ENCODE peak calls at places on chromosome 16, in ten cellular contexts. D is astrocyte of the cerebellum; C is IMR-90; X is fibroblast of lung; M is CD8-positive, alpha-beta T cell; O is lower lobe of right lung; W is lung; L is neural progenitor cell; F is uterus; J is dorsolateral prefrontal cortex. N is an unnamed sample.

GRCh38 chr16:6955303-6955702 is 377.3 kb upstream of the RBFOX1 start:
- DNase-seq in F (no peak), W (no peak), M (no peak), C (no peak), D (no peak), J (no peak), O (no peak), X (no peak), L (no peak), N (no peak)

GRCh38 chr16:81595676-81596292 is 151.2 kb downstream of the CMIP start:
- DNase-seq in M (no peak), W (no peak), L (no peak), J (no peak), D (no peak), X (no peak), F (no peak), C (no peak), O (no peak), N (no peak)

GRCh38 chr16:21159281-21159951 is 942 bp downstream of the LDAF1 start:
- DNase-seq in W (peak; percentile 72), M (peak; percentile 16), C (no peak), F (peak; percentile 38), D (no peak), O (peak; percentile 81), L (peak; percentile 71), X (peak; percentile 10), J (no peak), N (no peak)

GRCh38 chr16:84650062-84650991 is 2.0 kb downstream of the KLHL36 start:
- DNase-seq in L (peak; percentile 27), F (no peak), J (no peak), C (peak; percentile 86), M (no peak), D (no peak), O (no peak), W (no peak), X (peak; percentile 23), N (no peak)

GRCh38 chr16:11053916-11054460 is 109.6 kb downstream of the CLEC16A start:
- DNase-seq in D (no peak), O (no peak), L (no peak), M (no peak), W (no peak), J (no peak), X (no peak), C (no peak), F (no peak), N (no peak)

GRCh38 chr16:12804395-12804794 is 708 bp upstream of the CPPED1 start:
- DNase-seq in O (no peak), D (no peak), F (no peak), W (no peak), J (no peak), M (no peak), L (no peak), C (no peak), X (no peak), N (no peak)

GRCh38 chr16:7601100-7601499 is 268.5 kb downstream of the RBFOX1 start:
- DNase-seq in W (no peak), M (no peak), D (no peak), O (no peak), X (no peak), C (no peak), J (no peak), L (no peak), F (no peak), N (no peak)

GRCh38 chr16:81939164-81940067 is 71.9 kb downstream of the SDR42E1 start:
- DNase-seq in F (no peak), D (no peak), J (no peak), C (no peak), O (no peak), W (no peak), L (peak; percentile 57), X (no peak), M (no peak), N (no peak)

GRCh38 chr16:68519225-68519745 is 19.8 kb upstream of the ZFP90 start:
- DNase-seq in L (no peak), W (no peak), C (no peak), F (no peak), X (no peak), M (no peak), D (no peak), O (no peak), J (no peak), N (no peak)

GRCh38 chr16:86668136-86668535 is 89.8 kb downstream of the FOXL1 start:
- DNase-seq in L (no peak), F (no peak), C (peak; percentile 77), O (no peak), X (peak; percentile 77), J (no peak), W (no peak), D (no peak), M (no peak), N (no peak)

GRCh38 chr16:11796227-11797165 is 562 bp downstream of the ZC3H7A start:
- DNase-seq in W (peak; percentile 67), L (peak; percentile 80), C (peak; percentile 44), D (no peak), O (peak; percentile 79), F (peak; percentile 58), X (peak; percentile 60), M (peak; percentile 34), J (peak; percentile 70), N (no peak)

GRCh38 chr16:2842340-2843000 is 12.4 kb downstream of the ZG16B start:
- DNase-seq in J (no peak), D (no peak), F (no peak), W (peak; percentile 61), C (no peak), L (peak; percentile 69), X (peak; percentile 62), O (peak; percentile 67), M (peak; percentile 71), N (no peak)

DNA sequence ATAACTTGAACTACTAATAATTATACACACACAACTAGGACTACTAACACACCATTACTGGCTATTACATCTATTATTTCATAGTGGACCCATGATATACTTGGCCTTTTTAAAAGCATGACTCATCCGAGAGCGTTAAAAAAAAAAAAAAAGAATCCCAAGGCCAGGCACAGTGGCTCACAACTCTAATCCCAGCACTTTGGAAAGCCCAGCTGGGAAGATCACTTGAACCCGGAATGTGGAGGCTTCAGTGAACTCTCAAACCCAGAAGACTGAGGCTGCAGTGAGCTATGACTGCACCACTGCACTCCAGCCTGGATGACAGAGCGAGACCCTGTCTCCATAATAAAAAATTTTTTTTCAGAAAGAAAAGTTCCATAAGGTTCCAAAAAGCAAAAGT is 3.1 kb downstream of the GLG1 start:
- DNase-seq in C (peak; percentile 21), X (peak; percentile 56), D (no peak), W (no peak), O (no peak), F (no peak), J (no peak), M (no peak), L (no peak), N (no peak)
- H3K4me3 ChIP-seq in C (no peak overlapping the region), X (no peak overlapping the region), D (no peak overlapping the region), W (no peak overlapping the region), O (no peak overlapping the region), F (no peak overlapping the region), J (no peak overlapping the region), M (no peak overlapping the region), L (no peak overlapping the region), N (peak overlapping the region; percentile 23)

GRCh38 chr16:87681990-87682570 is 79.8 kb downstream of the JPH3 start:
- DNase-seq in X (peak; percentile 68), D (peak; percentile 27), L (peak; percentile 33), J (no peak), W (no peak), O (no peak), M (no peak), C (peak; percentile 78), F (no peak), N (no peak)
- TF ChIP-seq CTCF in X (peak; percentile 35), D (peak; percentile 45), L (peak; percentile 47), J (no peak), W (no peak), O (no peak), M (no peak), C (peak; percentile 33), F (no peak), N (no peak)

GRCh38 chr16:88330971-88331890 is 51.5 kb upstream of the ZNF469 start:
- DNase-seq in J (no peak), X (no peak), O (no peak), L (no peak), D (no peak), C (no peak), W (no peak), M (no peak), F (no peak), N (no peak)

GRCh38 chr16:88335150-88335685 is 47.5 kb upstream of the ZNF469 start:
- DNase-seq in J (no peak), C (no peak), X (no peak), F (no peak), L (no peak), M (no peak), D (no peak), O (no peak), W (no peak), N (no peak)

GRCh38 chr16:88334517-88335149 is 48.1 kb upstream of the ZNF469 start:
- DNase-seq in W (no peak), F (no peak), C (no peak), D (no peak), O (no peak), J (no peak), M (no peak), L (no peak), X (no peak), N (no peak)

GRCh38 chr16:88331989-88332920 is 50.5 kb upstream of the ZNF469 start:
- DNase-seq in C (peak; percentile 100), L (no peak), O (no peak), D (peak; percentile 100), M (no peak), W (no peak), F (peak; percentile 65), X (peak; percentile 100), J (no peak), N (peak; percentile 36)

GRCh38 chr16:88333645-88334516 is 48.9 kb upstream of the ZNF469 start:
- DNase-seq in M (no peak), C (no peak), X (no peak), O (no peak), W (no peak), L (no peak), J (no peak), F (no peak), D (no peak), N (no peak)
- H3K4me3 ChIP-seq in M (no peak overlapping the region), C (no peak overlapping the region), X (no peak overlapping the region), O (no peak overlapping the region), W (no peak overlapping the region), L (no peak overlapping the region), J (no peak overlapping the region), F (no peak overlapping the region), D (no peak overlapping the region), N (no peak overlapping the region)

GRCh38 chr16:72858611-72859493 is 189.1 kb downstream of the ZFHX3 start:
- DNase-seq in D (no peak), W (no peak), C (peak; percentile 64), L (no peak), X (peak; percentile 70), F (no peak), O (no peak), J (no peak), M (no peak), N (no peak)
- TF ChIP-seq CTCF in D (peak; percentile 38), W (no peak), C (no peak), L (no peak), X (no peak), F (no peak), O (no peak), J (no peak), M (no peak), N (no peak)

GRCh38 chr16:1022466-1022865 is 40.9 kb downstream of the SOX8 start:
- DNase-seq in M (no peak), C (no peak), W (no peak), F (no peak), O (no peak), J (no peak), D (no peak), L (no peak), X (no peak), N (no peak)
- H3K4me3 ChIP-seq in M (no peak overlapping the region), C (no peak overlapping the region), W (no peak overlapping the region), F (no peak overlapping the region), O (no peak overlapping the region), J (no peak overlapping the region), D (no peak overlapping the region), L (no peak overlapping the region), X (no peak overlapping the region), N (no peak overlapping the region)